ENCODE peak calls at places on chromosomes 16 and 17, in eight cellular contexts. G is hippocampal formation; A is NCI-H1105 treated with DMSO at 0.1 percent for 48 hours; N is NCI-H1092; F is left cardiac atrium; P is hypothalamus; Z is naive thymus-derived CD8-positive, alpha-beta T cell; Y is naive thymus-derived CD4-positive, alpha-beta T cell. S is an unnamed sample.
A peak's percentile ranks its signal among the peaks of the same experiment; 100 is the strongest.

GRCh38 chr16:11819798-11820197 is 22.7 kb upstream of the ZC3H7A start:
- DNase-seq in G (no peak), A (no peak), N (no peak), F (no peak), P (no peak), Z (no peak), Y (no peak), S (no peak)

GRCh38 chr17:59267776-59268175 is 47.5 kb downstream of the GDPD1 start:
- DNase-seq in G (no peak), A (no peak), N (no peak), F (no peak), P (no peak), Z (no peak), Y (no peak), S (no peak)

GRCh38 chr17:73598131-73598680 is 46.0 kb downstream of the SDK2 start:
- DNase-seq in G (no peak), A (no peak), N (peak; percentile 24), F (no peak), P (no peak), Z (no peak), Y (no peak), S (no peak)

GRCh38 chr16:75179208-75179607 is 27.8 kb downstream of the CTRB2 start:
- DNase-seq in G (no peak), A (no peak), N (no peak), F (no peak), P (no peak), Z (no peak), Y (no peak), S (no peak)

GRCh38 chr17:70107441-70107840 is 32.4 kb downstream of the KCNJ16 start:
- DNase-seq in G (no peak), A (no peak), N (no peak), F (no peak), P (no peak), Z (no peak), Y (no peak), S (no peak)

GRCh38 chr16:8998114-8998513 is 34.4 kb upstream of the USP7 start:
- DNase-seq in G (no peak), A (no peak), N (no peak), F (no peak), P (no peak), Z (no peak), Y (no peak), S (no peak)

GRCh38 chr17:81066072-81066471 is 31.1 kb downstream of the BAIAP2 start:
- DNase-seq in G (no peak), A (no peak), N (no peak), F (no peak), P (no peak), Z (no peak), Y (no peak), S (no peak)

GRCh38 chr16:58366247-58367031 is 25.8 kb upstream of the GINS3 start:
- DNase-seq in G (no peak), A (no peak), N (no peak), F (no peak), P (no peak), Z (no peak), Y (no peak), S (no peak)

GRCh38 chr17:1082579-1082978 is 85.7 kb downstream of the TIMM22 start:
- DNase-seq in G (no peak), A (no peak), N (no peak), F (no peak), P (no peak), Z (no peak), Y (no peak), S (no peak)

GRCh38 chr16:69073181-69073669 is 32.2 kb upstream of the HAS3 start:
- DNase-seq in G (no peak), A (no peak), N (no peak), F (no peak), P (no peak), Z (no peak), Y (no peak), S (no peak)

S was measured in NCI-H748 treated with DMSO at 0.1 percent for 48 hours.